ENCODE peak calls at places on chromosomes 5 and 9, in eight cellular contexts. M is GM13976, E is bronchial epithelial cell, F is IMR-90, R is GM20000, S is left ventricle myocardium inferior, D is GM12865, I is cardiac fibroblast. Q is an unnamed sample.

GRCh38 chr5:31768046-31768445 is 129.1 kb downstream of the PDZD2 start:
- DNase-seq in F (no peak), R (no peak), E (no peak), M (no peak), S (peak), D (no peak), I (no peak), Q (no peak)

GRCh38 chr5:160961761-160962160 is 109.8 kb upstream of the ATP10B start:
- DNase-seq in S (no peak), E (peak), R (no peak), D (no peak), F (no peak), I (no peak), M (no peak), Q (no peak)

GRCh38 chr9:123370526-123371227 is 14.7 kb downstream of the CRB2 start:
- DNase-seq in M (no peak), R (no peak), I (no peak), F (no peak), S (no peak), D (no peak), E (no peak), Q (no peak)

GRCh38 chr9:87425202-87425601 is 72.5 kb upstream of the DAPK1 start:
- DNase-seq in F (no peak), I (no peak), R (no peak), M (no peak), E (no peak), D (peak), S (no peak), Q (no peak)

GRCh38 chr5:73322453-73323076 is 126.0 kb downstream of the FOXD1 start:
- DNase-seq in M (no peak), F (no peak), E (no peak), I (no peak), R (no peak), S (no peak), D (no peak), Q (no peak)

GRCh38 chr5:15233566-15233965 is 266.4 kb upstream of the FBXL7 start:
- DNase-seq in F (peak), E (no peak), D (no peak), M (no peak), R (no peak), I (peak), S (no peak), Q (no peak)

GRCh38 chr5:175658299-175659145 is 651 bp downstream of the HRH2 start:
- DNase-seq in F (no peak), S (no peak), I (no peak), R (no peak), E (no peak), M (no peak), D (no peak), Q (no peak)

GRCh38 chr5:78730300-78731094 is 81.9 kb upstream of the LHFPL2 start:
- DNase-seq in E (no peak), S (no peak), M (no peak), I (no peak), R (no peak), D (no peak), F (no peak), Q (no peak)

GRCh38 chr9:120928720-120929389 is 2.3 kb upstream of the TRAF1 start:
- DNase-seq in R (peak), D (peak), E (no peak), M (peak), S (peak), F (no peak), I (peak), Q (no peak)

GRCh38 chr5:31581498-31582099 is 49.5 kb downstream of the C5orf22 start:
- DNase-seq in R (peak), D (peak), E (peak), M (peak), I (peak), S (no peak), F (peak), Q (peak)

GRCh38 chr5:65907138-65907537 is 19.2 kb upstream of the ERBIN start:
- DNase-seq in R (no peak), F (no peak), M (no peak), E (peak), D (no peak), S (no peak), I (peak), Q (no peak)

GRCh38 chr9:108813951-108814601 is 41.7 kb downstream of the ACTL7B start:
- DNase-seq in R (no peak), F (no peak), I (peak), E (peak), S (no peak), M (no peak), D (no peak), Q (peak)

GRCh38 chr9:10612649-10613398 is at the start of gene PTPRD:
- DNase-seq in D (peak), R (peak), S (no peak), M (peak), F (peak), I (peak), E (peak), Q (no peak)

GRCh38 chr5:13357937-13358336 is 586.6 kb downstream of the DNAH5 start:
- DNase-seq in D (no peak), I (no peak), S (no peak), R (no peak), F (no peak), E (no peak), M (no peak), Q (no peak)

GRCh38 chr5:170357853-170358497 is 31.2 kb downstream of the KCNMB1 start:
- DNase-seq in E (no peak), S (peak), D (no peak), R (no peak), I (no peak), M (no peak), F (no peak), Q (no peak)

GRCh38 chr9:137972988-137973470 is 95.4 kb downstream of the CACNA1B start:
- DNase-seq in I (no peak), S (no peak), M (no peak), E (no peak), R (no peak), F (no peak), D (no peak), Q (no peak)

GRCh38 chr5:135141303-135142268 is 107.6 kb upstream of the PITX1 start:
- DNase-seq in D (no peak), E (peak), S (no peak), F (peak), I (no peak), M (no peak), R (no peak), Q (no peak)

GRCh38 chr9:76717176-76717575 is 47.1 kb upstream of the PCA3 start:
- DNase-seq in F (no peak), D (no peak), E (no peak), M (no peak), I (no peak), S (no peak), R (no peak), Q (no peak)

GRCh38 chr9:76720245-76720644 is 44.0 kb upstream of the PCA3 start:
- DNase-seq in S (no peak), D (no peak), F (no peak), E (no peak), R (no peak), I (no peak), M (no peak), Q (no peak)

GRCh38 chr9:76717611-76718010 is 46.6 kb upstream of the PCA3 start:
- DNase-seq in F (peak), M (no peak), D (no peak), S (no peak), E (no peak), I (peak), R (no peak), Q (no peak)

GRCh38 chr9:76716270-76716669 is 48.0 kb upstream of the PCA3 start:
- DNase-seq in S (no peak), F (no peak), D (no peak), M (no peak), I (no peak), E (no peak), R (no peak), Q (no peak)

DNA sequence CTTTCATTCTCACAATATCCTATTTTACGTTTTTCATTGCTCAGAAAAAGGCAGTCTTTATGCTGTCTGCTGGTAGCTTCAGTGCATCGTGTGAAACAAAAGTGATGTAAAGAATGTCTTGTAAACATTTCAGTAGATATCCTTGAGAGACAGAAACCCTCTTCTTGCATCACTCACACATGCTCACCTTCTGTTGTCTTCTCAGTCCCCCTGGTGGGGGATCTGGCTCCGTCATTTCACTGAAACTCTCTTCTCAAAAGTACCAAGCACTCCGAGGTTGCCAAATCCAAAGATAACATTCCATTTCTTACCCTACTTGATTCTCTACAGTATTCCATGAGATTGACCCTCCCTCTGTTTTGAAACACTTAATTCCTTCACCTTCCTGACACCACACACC is 46.1 kb upstream of the PCA3 start:
- DNase-seq in F (no peak), D (no peak), E (no peak), I (no peak), M (no peak), S (no peak), R (no peak), Q (no peak)
- TF ChIP-seq CTCF in F (no peak), D (no peak), E (no peak), I (peak), M (no peak), S (no peak), R (no peak), Q (no peak)

GRCh38 chr5:162703914-162704313 is 636.3 kb downstream of the GABRG2 start:
- DNase-seq in M (no peak), I (no peak), S (no peak), R (no peak), E (no peak), D (no peak), F (no peak), Q (no peak)

DNA sequence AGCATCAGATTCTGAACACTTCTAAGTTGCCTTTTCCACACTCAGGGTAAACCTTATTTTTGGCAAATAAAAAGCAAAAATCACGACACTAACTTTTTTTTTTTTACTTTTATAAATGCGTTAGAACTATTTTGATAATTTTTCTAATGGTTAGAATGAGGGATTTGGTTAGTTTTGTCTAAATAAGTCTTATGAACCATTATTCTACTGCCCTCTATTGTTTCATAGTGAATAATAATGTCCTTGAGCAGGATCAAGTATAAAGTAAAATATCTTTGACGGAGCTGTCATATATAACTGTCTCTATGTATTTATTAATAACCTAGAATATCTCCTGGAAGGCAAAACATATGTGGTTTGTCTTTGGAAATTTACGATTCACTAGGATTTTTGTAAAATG is 631.8 kb downstream of the GABRG2 start:
- DNase-seq in S (no peak), D (no peak), M (no peak), I (peak), F (no peak), E (no peak), R (no peak), Q (no peak)
- TF ChIP-seq CTCF in S (no peak), D (no peak), M (no peak), I (no peak), F (no peak), E (no peak), R (no peak), Q (no peak)

DNA sequence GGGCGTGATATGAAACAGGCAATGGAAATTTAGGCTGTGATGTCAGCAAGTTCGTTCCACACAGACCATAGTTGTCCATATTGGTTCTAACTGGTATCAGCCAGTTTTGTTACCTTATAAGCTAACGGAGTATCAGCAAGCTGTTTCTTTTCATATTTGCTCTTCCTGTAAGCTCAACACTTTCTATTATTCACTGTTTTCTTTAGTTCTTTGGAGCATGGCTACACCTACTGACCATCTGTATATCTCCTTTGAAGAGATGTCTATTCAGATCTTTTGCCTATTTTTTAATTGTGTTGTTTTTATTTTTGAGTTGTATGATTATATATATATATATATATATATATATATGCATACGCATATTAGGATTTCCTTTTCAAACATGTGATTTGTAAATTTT is 1057.2 kb upstream of the CDH10 start:
- DNase-seq in S (no peak), E (no peak), D (no peak), I (no peak), R (no peak), M (no peak), F (no peak), Q (no peak)
- TF ChIP-seq CTCF in S (no peak), E (no peak), D (no peak), I (no peak), R (no peak), M (no peak), F (no peak), Q (no peak)

GRCh38 chr9:36731068-36731467 is 158.4 kb downstream of the MELK start:
- DNase-seq in E (no peak), F (no peak), D (no peak), M (no peak), S (no peak), I (no peak), R (no peak), Q (no peak)

GRCh38 chr9:36729902-36730301 is 157.2 kb downstream of the MELK start:
- DNase-seq in D (peak), I (peak), M (no peak), R (no peak), S (no peak), E (no peak), F (peak), Q (no peak)

GRCh38 chr9:36730414-36730813 is 157.7 kb downstream of the MELK start:
- DNase-seq in F (no peak), M (no peak), S (no peak), D (no peak), R (no peak), E (no peak), I (no peak), Q (no peak)

GRCh38 chr9:36731576-36731975 is 158.9 kb downstream of the MELK start:
- DNase-seq in D (peak), E (peak), F (peak), S (no peak), I (peak), M (no peak), R (no peak), Q (no peak)

GRCh38 chr9:36728651-36729520 is 156.2 kb downstream of the MELK start:
- DNase-seq in R (peak), M (peak), I (peak), D (peak), S (peak), F (peak), E (peak), Q (peak)
- TF ChIP-seq CTCF in R (peak), M (peak), I (peak), D (peak), S (peak), F (peak), E (peak), Q (peak)

GRCh38 chr5:53448851-53449250 is 31.6 kb upstream of the FST start:
- DNase-seq in F (no peak), S (no peak), D (no peak), R (no peak), I (no peak), M (no peak), E (no peak), Q (no peak)
- TF ChIP-seq CTCF in F (no peak), S (no peak), D (no peak), R (no peak), I (no peak), M (no peak), E (no peak), Q (no peak)

GRCh38 chr5:4570047-4571015 is 569.8 kb upstream of the ADAMTS16 start:
- DNase-seq in D (no peak), I (no peak), E (peak), M (no peak), S (no peak), F (no peak), R (no peak), Q (no peak)
- TF ChIP-seq CTCF in D (no peak), I (no peak), E (no peak), M (no peak), S (no peak), F (no peak), R (no peak), Q (no peak)

DNA sequence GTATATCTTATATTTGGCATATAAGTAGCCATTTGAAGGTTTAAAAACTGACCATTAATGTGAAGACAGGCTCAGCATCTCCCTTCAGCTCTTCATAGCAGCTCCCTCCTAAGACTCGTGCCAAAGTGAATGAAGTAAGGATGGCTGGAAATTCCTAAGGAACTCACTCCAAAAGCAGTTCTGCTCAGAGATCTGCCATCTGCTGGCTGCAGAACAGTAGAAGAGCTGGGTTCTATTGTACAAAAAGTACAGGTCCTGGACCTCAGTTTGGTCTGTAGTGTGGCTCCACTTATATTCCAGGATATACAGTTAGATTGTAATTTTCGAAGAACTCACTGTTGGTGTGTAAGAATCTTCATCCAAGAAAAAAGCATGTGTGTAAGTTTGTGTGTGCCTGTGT is 104.9 kb upstream of the RUSC2 start:
- DNase-seq in E (peak), R (no peak), F (peak), M (no peak), D (no peak), I (peak), S (no peak), Q (peak)
- TF ChIP-seq CTCF in E (peak), R (no peak), F (peak), M (no peak), D (no peak), I (peak), S (peak), Q (peak)

DNA sequence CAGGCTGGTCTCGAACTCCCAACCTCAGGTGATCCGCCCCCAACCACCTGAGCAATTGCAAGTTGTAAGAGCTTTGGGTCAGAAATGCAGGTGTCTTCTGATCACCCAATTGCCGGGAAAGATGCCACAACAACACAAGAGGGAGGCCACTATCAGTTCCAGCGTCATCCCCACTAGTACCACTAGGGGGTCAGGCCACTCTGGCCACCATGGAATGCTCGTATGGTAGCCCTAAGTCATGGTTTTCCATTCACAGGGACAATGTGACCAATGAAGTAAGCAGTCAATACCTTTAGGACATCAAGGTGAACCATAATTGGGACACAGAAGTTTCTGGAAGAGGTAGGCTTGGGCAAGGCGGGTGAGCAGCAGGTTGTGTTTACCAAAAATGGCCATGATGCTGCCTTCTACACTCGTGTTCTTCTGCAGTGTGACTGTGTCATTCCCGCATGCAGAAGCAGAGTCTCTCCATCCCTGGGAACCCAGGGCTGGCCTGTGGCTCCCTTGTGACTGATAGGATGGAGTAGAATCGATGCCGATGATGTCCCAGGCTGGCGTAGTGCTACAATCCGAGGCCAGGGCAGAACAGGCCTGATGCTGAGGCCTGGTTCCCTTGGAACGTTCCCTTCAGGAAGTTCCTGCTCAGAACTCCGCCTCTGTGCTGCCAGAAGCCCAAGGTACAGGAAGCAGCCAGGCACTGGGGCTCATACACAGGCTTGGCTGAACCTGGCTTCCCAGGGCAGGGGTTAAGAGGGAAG is 42.2 kb upstream of the ANKRD33B start:
- DNase-seq in I (no peak), M (no peak), F (no peak), R (no peak), S (no peak), D (no peak), E (no peak), Q (no peak)
- TF ChIP-seq CTCF in I (peak), M (no peak), F (peak), R (peak), S (peak), D (peak), E (peak), Q (peak)